ENCODE peak calls at places on chromosome 3, in five cellular contexts. P is heart right ventricle, N is GM04504, K is NCI-H1417, J is SW 1271. M is an unnamed sample.

GRCh38 chr3:159080236-159080635 is 278.4 kb downstream of the MFSD1 start:
- DNase-seq in P (no peak), N (no peak), K (no peak), J (no peak), M (no peak)

GRCh38 chr3:188954590-188955208 is 217.1 kb upstream of the TPRG1 start:
- DNase-seq in P (peak), N (peak), K (peak), J (peak), M (no peak)

GRCh38 chr3:40317061-40317676 is 7.7 kb downstream of the EIF1B start:
- DNase-seq in P (peak), N (no peak), K (peak), J (peak), M (peak)

GRCh38 chr3:122619040-122619439 is 41.6 kb downstream of the PARP15 start:
- DNase-seq in P (no peak), N (no peak), K (no peak), J (no peak), M (no peak)

GRCh38 chr3:116905805-116906204 is 196.2 kb downstream of the TUSC7 start:
- DNase-seq in P (no peak), N (no peak), K (no peak), J (no peak), M (no peak)

GRCh38 chr3:158167737-158168469 is 58.0 kb downstream of the RSRC1 start:
- DNase-seq in P (no peak), N (peak), K (no peak), J (peak), M (no peak)

GRCh38 chr3:59043391-59043790 is 6.4 kb downstream of the CFAP20DC start:
- DNase-seq in P (no peak), N (no peak), K (peak), J (no peak), M (no peak)

GRCh38 chr3:123258811-123259420 is 57.2 kb downstream of the SEC22A start:
- DNase-seq in P (no peak), N (peak), K (peak), J (peak), M (peak)

GRCh38 chr3:197103766-197104165 is 74.1 kb upstream of the MELTF start:
- DNase-seq in P (no peak), N (no peak), K (no peak), J (no peak), M (no peak)

GRCh38 chr3:151362798-151363197 is 21.8 kb downstream of the P2RY12 start:
- DNase-seq in P (no peak), N (no peak), K (no peak), J (no peak), M (no peak)

GRCh38 chr3:86990171-86990733 is 697 bp downstream of the VGLL3 start:
- DNase-seq in P (no peak), N (no peak), K (no peak), J (no peak), M (no peak)

GRCh38 chr3:161372321-161373260 is 1.3 kb upstream of the SPTSSB start:
- DNase-seq in P (no peak), N (no peak), K (peak), J (no peak), M (peak)

GRCh38 chr3:176514297-176514696 is 683.0 kb downstream of the TBL1XR1 start:
- DNase-seq in P (peak), N (no peak), K (no peak), J (peak), M (no peak)

GRCh38 chr3:96416549-96417255 is 397.7 kb upstream of the EPHA6 start:
- DNase-seq in P (no peak), N (no peak), K (no peak), J (no peak), M (no peak)

GRCh38 chr3:111669926-111670630 is 74.9 kb upstream of the ZBED2 start:
- DNase-seq in P (no peak), N (no peak), K (no peak), J (no peak), M (no peak)

GRCh38 chr3:14428087-14429067 is 26.0 kb downstream of the SLC6A6 start:
- DNase-seq in P (no peak), N (no peak), K (no peak), J (no peak), M (peak)

GRCh38 chr3:151076626-151077025 is 8.8 kb upstream of the MED12L start:
- DNase-seq in P (no peak), N (no peak), K (no peak), J (no peak), M (no peak)

GRCh38 chr3:142022381-142022780 is 127.0 kb downstream of the TFDP2 start:
- DNase-seq in P (no peak), N (peak), K (peak), J (peak), M (peak)

GRCh38 chr3:71585891-71586809 is 2.6 kb upstream of the FOXP1 start:
- DNase-seq in P (peak), N (no peak), K (peak), J (peak), M (no peak)

GRCh38 chr3:63857311-63857710 is 6.3 kb downstream of the THOC7 start:
- DNase-seq in P (no peak), N (no peak), K (no peak), J (no peak), M (no peak)

GRCh38 chr3:102238362-102238761 is 196.5 kb upstream of the ZPLD1 start:
- DNase-seq in P (no peak), N (no peak), K (no peak), J (no peak), M (no peak)

GRCh38 chr3:124793054-124793740 is 62.9 kb downstream of the UMPS start:
- DNase-seq in P (no peak), N (peak), K (no peak), J (no peak), M (no peak)

GRCh38 chr3:43765417-43766030 is 74.8 kb downstream of the ABHD5 start:
- DNase-seq in P (no peak), N (no peak), K (peak), J (no peak), M (no peak)

GRCh38 chr3:149770246-149770645 is 18.0 kb upstream of the COMMD2 start:
- DNase-seq in P (no peak), N (no peak), K (no peak), J (no peak), M (no peak)